ENCODE peak calls at places on chromosomes 12 and 14, in four cellular contexts. U is WTC11, Y is AG09319, X is glutamatergic neuron. I is an unnamed sample.

GRCh38 chr14:54251356-54251755 is 145.5 kb upstream of the CDKN3 start:
- DNase-seq in U (no peak), Y (no peak), X (no peak), I (no peak)

GRCh38 chr12:78402366-78403134 is 462.0 kb upstream of the SYT1 start:
- DNase-seq in U (no peak), Y (no peak), X (no peak), I (no peak)

GRCh38 chr14:76936483-76936882 is 92.0 kb downstream of the IRF2BPL start:
- DNase-seq in U (no peak), Y (no peak), X (no peak), I (no peak)

GRCh38 chr12:72036393-72036792 is 97.7 kb downstream of the TPH2 start:
- DNase-seq in U (no peak), Y (no peak), X (no peak), I (no peak)

GRCh38 chr12:76962099-76962498 is 83.3 kb upstream of the CSRP2 start:
- DNase-seq in U (no peak), Y (no peak), X (no peak), I (no peak)

GRCh38 chr14:20419404-20419803 is 6.1 kb upstream of the TEP1 start:
- DNase-seq in U (no peak), Y (no peak), X (no peak), I (no peak)

GRCh38 chr14:32648434-32648833 is 290.2 kb upstream of the NPAS3 start:
- DNase-seq in U (no peak), Y (peak), X (no peak), I (no peak)

GRCh38 chr14:36161781-36162180 is 14.7 kb downstream of the PTCSC3 start:
- DNase-seq in U (peak), Y (no peak), X (no peak), I (no peak)

GRCh38 chr12:120041386-120042231 is 52.6 kb downstream of the BICDL1 start:
- DNase-seq in U (no peak), Y (no peak), X (no peak), I (no peak)

GRCh38 chr12:120474092-120474960 is 4.8 kb upstream of the SRSF9 start:
- DNase-seq in U (no peak), Y (no peak), X (no peak), I (no peak)

GRCh38 chr12:63897931-63898330 is 53.4 kb downstream of the SRGAP1 start:
- DNase-seq in U (no peak), Y (no peak), X (no peak), I (no peak)

GRCh38 chr14:89206426-89206825 is 210.6 kb downstream of the FOXN3 start:
- DNase-seq in U (no peak), Y (peak), X (no peak), I (no peak)
- TF ChIP-seq CTCF in U (no peak), Y (no peak), X (no peak), I (no peak)

GRCh38 chr12:67147447-67147846 is 121.7 kb upstream of the CAND1 start:
- DNase-seq in U (no peak), Y (no peak), X (no peak), I (no peak)
- TF ChIP-seq CTCF in U (no peak), Y (no peak), X (no peak), I (no peak)

GRCh38 chr14:68710776-68711175 is 82.1 kb downstream of the ZFP36L1 start:
- DNase-seq in U (no peak), Y (no peak), X (no peak), I (no peak)
- TF ChIP-seq CTCF in U (no peak), Y (no peak), X (no peak), I (no peak)

DNA sequence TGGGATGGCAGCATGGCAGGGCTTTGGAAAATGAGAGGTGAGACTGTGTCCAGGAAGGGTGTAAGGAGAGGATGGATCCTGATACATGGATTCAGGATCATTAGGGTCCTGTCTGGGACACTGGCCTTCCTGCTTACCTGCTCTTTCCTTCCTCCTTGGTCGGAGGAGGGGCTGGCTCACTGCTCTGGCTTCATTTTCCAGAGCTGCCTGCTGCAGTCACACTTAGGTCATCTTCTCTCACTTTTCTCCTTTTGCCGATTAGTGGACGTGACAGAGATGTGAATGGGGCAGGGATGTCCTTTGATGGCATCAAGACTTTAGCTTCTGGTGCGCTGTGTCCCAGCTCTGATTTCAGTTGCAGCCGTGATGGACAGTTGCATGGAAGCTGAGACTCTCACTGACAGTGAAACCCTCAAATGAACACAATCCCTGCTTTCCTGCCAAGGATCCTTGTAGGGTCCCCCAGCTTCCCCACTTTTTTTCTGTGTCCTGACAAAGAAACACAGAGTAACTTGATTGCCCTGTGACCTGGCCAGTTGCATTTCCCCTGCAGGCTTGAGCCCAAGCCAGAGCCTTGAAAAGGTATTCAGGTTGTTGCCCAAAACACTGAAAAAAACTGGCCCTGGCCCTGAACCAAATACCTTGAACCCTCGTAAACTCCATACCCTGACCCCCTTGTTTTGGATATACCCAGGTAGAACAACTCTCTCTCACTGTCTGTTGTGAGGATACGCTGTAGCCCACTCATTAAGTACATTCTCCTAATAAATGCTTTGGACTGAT is 756 bp upstream of the CIDEB start:
- DNase-seq in U (no peak), Y (no peak), X (no peak), I (no peak)
- TF ChIP-seq CTCF in U (no peak), Y (no peak), X (no peak), I (peak)

GRCh38 chr12:107957459-107957858 is 171.6 kb upstream of the WSCD2 start:
- DNase-seq in U (no peak), Y (no peak), X (no peak), I (no peak)
- TF ChIP-seq CTCF in U (no peak), Y (no peak), X (no peak), I (no peak)

DNA sequence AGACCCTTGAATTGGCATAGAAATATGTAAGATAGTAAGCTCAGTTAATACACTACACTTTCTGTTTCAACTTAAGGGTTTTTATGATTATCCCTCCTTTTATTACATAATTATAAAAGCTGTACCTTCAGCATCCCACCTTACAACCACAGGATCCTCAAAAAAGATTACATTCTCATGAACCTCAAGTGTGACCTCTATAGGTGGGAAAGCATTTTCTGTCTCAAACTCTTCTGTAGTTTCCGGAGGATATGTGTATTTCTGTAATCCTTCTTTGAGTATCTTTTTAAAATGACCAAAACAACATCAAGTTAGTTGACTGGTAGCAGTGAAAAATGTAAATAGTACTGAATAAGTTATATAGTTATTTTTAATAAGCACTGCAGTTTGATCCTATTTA is 75.9 kb downstream of the DNAI7 start:
- DNase-seq in U (no peak), Y (no peak), X (no peak), I (no peak)
- TF ChIP-seq CTCF in U (no peak), Y (no peak), X (no peak), I (peak)

I was measured in osteocyte.